ENCODE peak calls at places on chromosomes 11 and 22, in seven cellular contexts. One of them, this sample, is unnamed.

GRCh38 chr11:9180784-9181183 is 84.4 kb downstream of the DENND5A start:
- DNase-seq in CD8-positive, alpha-beta T cell: no peak
- DNase-seq in B cell: no peak
- DNase-seq in WERI-Rb-1: no peak
- DNase-seq in GM10248: no peak
- DNase-seq in kidney: no peak
- DNase-seq in lower lobe of right lung: no peak
- DNase-seq in this sample: peak

GRCh38 chr11:118607401-118608267 is at the start of gene PHLDB1:
- DNase-seq in CD8-positive, alpha-beta T cell: peak
- DNase-seq in B cell: peak
- DNase-seq in WERI-Rb-1: peak
- DNase-seq in GM10248: peak
- DNase-seq in kidney: peak
- DNase-seq in lower lobe of right lung: peak
- DNase-seq in this sample: peak

GRCh38 chr11:82718307-82718706 is 15.4 kb downstream of the FAM181B start:
- DNase-seq in CD8-positive, alpha-beta T cell: peak
- DNase-seq in B cell: no peak
- DNase-seq in WERI-Rb-1: no peak
- DNase-seq in GM10248: peak
- DNase-seq in kidney: no peak
- DNase-seq in lower lobe of right lung: no peak
- DNase-seq in this sample: peak

GRCh38 chr11:492416-493226 is 14.4 kb downstream of the RNH1 start:
- DNase-seq in CD8-positive, alpha-beta T cell: no peak
- DNase-seq in B cell: peak
- DNase-seq in WERI-Rb-1: peak
- DNase-seq in GM10248: no peak
- DNase-seq in kidney: peak
- DNase-seq in lower lobe of right lung: no peak
- DNase-seq in this sample: no peak

GRCh38 chr11:113189909-113190667 is 124.3 kb upstream of the TTC12 start:
- DNase-seq in CD8-positive, alpha-beta T cell: no peak
- DNase-seq in B cell: no peak
- DNase-seq in WERI-Rb-1: no peak
- DNase-seq in GM10248: no peak
- DNase-seq in kidney: no peak
- DNase-seq in lower lobe of right lung: no peak
- DNase-seq in this sample: peak

GRCh38 chr22:33867118-33867863 is 53.0 kb downstream of the LARGE1 start:
- DNase-seq in CD8-positive, alpha-beta T cell: no peak
- DNase-seq in B cell: no peak
- DNase-seq in WERI-Rb-1: no peak
- DNase-seq in GM10248: no peak
- DNase-seq in kidney: no peak
- DNase-seq in lower lobe of right lung: no peak
- DNase-seq in this sample: peak

GRCh38 chr11:92149996-92150395 is 74.6 kb upstream of the FAT3 start:
- DNase-seq in CD8-positive, alpha-beta T cell: no peak
- DNase-seq in B cell: no peak
- DNase-seq in WERI-Rb-1: no peak
- DNase-seq in GM10248: no peak
- DNase-seq in kidney: no peak
- DNase-seq in lower lobe of right lung: no peak
- DNase-seq in this sample: peak

GRCh38 chr11:9825315-9825714 is 161.4 kb downstream of the SWAP70 start:
- DNase-seq in CD8-positive, alpha-beta T cell: no peak
- DNase-seq in B cell: no peak
- DNase-seq in WERI-Rb-1: no peak
- DNase-seq in GM10248: no peak
- DNase-seq in kidney: no peak
- DNase-seq in lower lobe of right lung: no peak
- DNase-seq in this sample: peak

GRCh38 chr11:116638463-116638862 is 134.3 kb downstream of the BUD13 start:
- DNase-seq in CD8-positive, alpha-beta T cell: no peak
- DNase-seq in B cell: no peak
- DNase-seq in WERI-Rb-1: no peak
- DNase-seq in GM10248: no peak
- DNase-seq in kidney: no peak
- DNase-seq in lower lobe of right lung: no peak
- DNase-seq in this sample: no peak

GRCh38 chr11:3983101-3983500 is 111.5 kb upstream of the RRM1 start:
- DNase-seq in CD8-positive, alpha-beta T cell: no peak
- DNase-seq in B cell: no peak
- DNase-seq in WERI-Rb-1: no peak
- DNase-seq in GM10248: no peak
- DNase-seq in kidney: no peak
- DNase-seq in lower lobe of right lung: no peak
- DNase-seq in this sample: no peak

GRCh38 chr11:540583-541432 is 3.5 kb downstream of the LRRC56 start:
- DNase-seq in CD8-positive, alpha-beta T cell: no peak
- DNase-seq in B cell: no peak
- DNase-seq in WERI-Rb-1: no peak
- DNase-seq in GM10248: no peak
- DNase-seq in kidney: peak
- DNase-seq in lower lobe of right lung: peak
- DNase-seq in this sample: no peak

GRCh38 chr11:120290945-120291344 is 34.2 kb upstream of the TLCD5 start:
- DNase-seq in CD8-positive, alpha-beta T cell: no peak
- DNase-seq in B cell: no peak
- DNase-seq in WERI-Rb-1: no peak
- DNase-seq in GM10248: no peak
- DNase-seq in kidney: no peak
- DNase-seq in lower lobe of right lung: no peak
- DNase-seq in this sample: no peak

GRCh38 chr11:110524227-110524626 is 94.5 kb downstream of the FDX1 start:
- DNase-seq in CD8-positive, alpha-beta T cell: no peak
- DNase-seq in B cell: no peak
- DNase-seq in WERI-Rb-1: no peak
- DNase-seq in GM10248: no peak
- DNase-seq in kidney: no peak
- DNase-seq in lower lobe of right lung: no peak
- DNase-seq in this sample: peak

GRCh38 chr11:117479372-117479771 is 151.7 kb downstream of the CEP164 start:
- DNase-seq in CD8-positive, alpha-beta T cell: no peak
- DNase-seq in B cell: no peak
- DNase-seq in WERI-Rb-1: no peak
- DNase-seq in GM10248: peak
- DNase-seq in kidney: no peak
- DNase-seq in lower lobe of right lung: no peak
- DNase-seq in this sample: no peak

GRCh38 chr11:106950067-106950491 is 68.2 kb downstream of the GUCY1A2 start:
- DNase-seq in CD8-positive, alpha-beta T cell: no peak
- DNase-seq in B cell: no peak
- DNase-seq in WERI-Rb-1: no peak
- DNase-seq in GM10248: no peak
- DNase-seq in kidney: no peak
- DNase-seq in lower lobe of right lung: no peak
- DNase-seq in this sample: no peak

GRCh38 chr11:118910309-118911112 is 15.2 kb downstream of the BCL9L start:
- DNase-seq in CD8-positive, alpha-beta T cell: peak
- DNase-seq in B cell: no peak
- DNase-seq in WERI-Rb-1: no peak
- DNase-seq in GM10248: no peak
- DNase-seq in kidney: peak
- DNase-seq in lower lobe of right lung: peak
- DNase-seq in this sample: peak

GRCh38 chr11:134478176-134478575 is 66.1 kb upstream of the B3GAT1 start:
- DNase-seq in CD8-positive, alpha-beta T cell: no peak
- DNase-seq in B cell: no peak
- DNase-seq in WERI-Rb-1: no peak
- DNase-seq in GM10248: no peak
- DNase-seq in kidney: no peak
- DNase-seq in lower lobe of right lung: no peak
- DNase-seq in this sample: no peak

GRCh38 chr11:134480129-134480652 is 68.1 kb upstream of the B3GAT1 start:
- DNase-seq in CD8-positive, alpha-beta T cell: no peak
- DNase-seq in B cell: no peak
- DNase-seq in WERI-Rb-1: peak
- DNase-seq in GM10248: no peak
- DNase-seq in kidney: no peak
- DNase-seq in lower lobe of right lung: no peak
- DNase-seq in this sample: no peak

GRCh38 chr11:134481135-134481534 is 69.1 kb upstream of the B3GAT1 start:
- DNase-seq in CD8-positive, alpha-beta T cell: no peak
- DNase-seq in B cell: no peak
- DNase-seq in WERI-Rb-1: no peak
- DNase-seq in GM10248: no peak
- DNase-seq in kidney: no peak
- DNase-seq in lower lobe of right lung: no peak
- DNase-seq in this sample: no peak

GRCh38 chr11:134478611-134479010 is 66.6 kb upstream of the B3GAT1 start:
- DNase-seq in CD8-positive, alpha-beta T cell: no peak
- DNase-seq in B cell: no peak
- DNase-seq in WERI-Rb-1: no peak
- DNase-seq in GM10248: no peak
- DNase-seq in kidney: no peak
- DNase-seq in lower lobe of right lung: no peak
- DNase-seq in this sample: no peak

DNA sequence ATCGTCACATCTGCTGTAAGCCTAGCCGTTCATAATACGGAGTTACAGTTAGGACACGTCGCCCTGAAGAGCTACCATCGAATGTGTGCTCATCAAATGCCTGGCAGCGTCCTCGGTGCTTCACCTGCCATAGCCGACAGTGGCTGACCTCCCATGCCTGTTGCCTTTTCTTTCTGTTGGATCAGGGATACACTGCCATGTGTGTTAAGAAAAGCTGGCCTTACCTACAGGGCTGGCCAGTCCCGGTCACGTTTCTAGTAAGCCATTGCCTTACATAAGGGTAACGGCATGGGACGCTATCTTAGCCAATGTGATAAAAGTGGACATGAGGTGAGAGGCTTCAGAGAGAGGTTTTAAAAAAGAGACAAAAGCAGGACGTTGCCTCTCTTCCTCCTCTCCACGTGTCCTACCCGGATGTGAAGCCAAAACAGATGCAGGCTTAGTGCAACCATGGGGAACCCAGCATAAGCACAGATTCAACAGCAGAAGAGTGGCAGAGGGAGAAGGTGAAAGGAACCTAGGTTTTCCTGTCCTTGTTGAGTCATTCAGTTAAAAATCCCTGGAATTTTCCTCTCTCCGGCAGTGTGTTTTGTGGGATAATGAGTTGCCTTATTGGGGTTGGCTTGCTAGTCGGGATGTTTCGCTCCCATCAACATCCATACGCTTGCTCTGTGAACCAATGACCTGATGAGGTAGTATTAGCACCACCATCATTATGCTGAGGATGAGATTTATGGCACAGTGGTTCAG is 67.3 kb upstream of the B3GAT1 start:
- DNase-seq in CD8-positive, alpha-beta T cell: no peak
- DNase-seq in B cell: no peak
- DNase-seq in WERI-Rb-1: no peak
- DNase-seq in GM10248: no peak
- DNase-seq in kidney: no peak
- DNase-seq in lower lobe of right lung: no peak
- DNase-seq in this sample: no peak
- TF ChIP-seq CTCF in CD8-positive, alpha-beta T cell: no peak
- TF ChIP-seq CTCF in B cell: no peak
- TF ChIP-seq CTCF in WERI-Rb-1: no peak
- TF ChIP-seq CTCF in GM10248: no peak
- TF ChIP-seq CTCF in kidney: no peak
- TF ChIP-seq CTCF in lower lobe of right lung: no peak
- TF ChIP-seq CTCF in this sample: no peak

DNA sequence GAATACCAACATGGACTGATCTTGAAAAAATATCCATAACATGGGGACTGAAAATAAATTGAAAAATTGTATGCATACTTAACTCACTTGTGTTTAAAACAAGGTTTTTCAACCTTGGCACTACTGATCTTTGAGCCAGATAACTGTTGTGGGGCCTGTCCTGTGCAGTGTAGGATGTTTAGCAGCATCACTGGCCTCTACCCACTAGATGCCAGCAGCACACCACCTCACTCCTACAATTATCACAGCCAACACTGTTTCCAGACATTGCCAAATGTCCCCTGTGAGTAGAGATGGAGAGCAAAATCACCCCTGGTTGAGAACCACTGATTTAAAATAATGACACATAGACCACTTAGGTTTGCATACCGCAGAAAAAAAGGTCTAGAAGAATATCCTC is 45.0 kb upstream of the SLC1A2 start:
- DNase-seq in CD8-positive, alpha-beta T cell: no peak
- DNase-seq in B cell: no peak
- DNase-seq in WERI-Rb-1: no peak
- DNase-seq in GM10248: no peak
- DNase-seq in kidney: no peak
- DNase-seq in lower lobe of right lung: no peak
- DNase-seq in this sample: no peak
- TF ChIP-seq CTCF in CD8-positive, alpha-beta T cell: no peak
- TF ChIP-seq CTCF in B cell: no peak
- TF ChIP-seq CTCF in WERI-Rb-1: peak
- TF ChIP-seq CTCF in GM10248: no peak
- TF ChIP-seq CTCF in kidney: no peak
- TF ChIP-seq CTCF in lower lobe of right lung: no peak
- TF ChIP-seq CTCF in this sample: peak

DNA sequence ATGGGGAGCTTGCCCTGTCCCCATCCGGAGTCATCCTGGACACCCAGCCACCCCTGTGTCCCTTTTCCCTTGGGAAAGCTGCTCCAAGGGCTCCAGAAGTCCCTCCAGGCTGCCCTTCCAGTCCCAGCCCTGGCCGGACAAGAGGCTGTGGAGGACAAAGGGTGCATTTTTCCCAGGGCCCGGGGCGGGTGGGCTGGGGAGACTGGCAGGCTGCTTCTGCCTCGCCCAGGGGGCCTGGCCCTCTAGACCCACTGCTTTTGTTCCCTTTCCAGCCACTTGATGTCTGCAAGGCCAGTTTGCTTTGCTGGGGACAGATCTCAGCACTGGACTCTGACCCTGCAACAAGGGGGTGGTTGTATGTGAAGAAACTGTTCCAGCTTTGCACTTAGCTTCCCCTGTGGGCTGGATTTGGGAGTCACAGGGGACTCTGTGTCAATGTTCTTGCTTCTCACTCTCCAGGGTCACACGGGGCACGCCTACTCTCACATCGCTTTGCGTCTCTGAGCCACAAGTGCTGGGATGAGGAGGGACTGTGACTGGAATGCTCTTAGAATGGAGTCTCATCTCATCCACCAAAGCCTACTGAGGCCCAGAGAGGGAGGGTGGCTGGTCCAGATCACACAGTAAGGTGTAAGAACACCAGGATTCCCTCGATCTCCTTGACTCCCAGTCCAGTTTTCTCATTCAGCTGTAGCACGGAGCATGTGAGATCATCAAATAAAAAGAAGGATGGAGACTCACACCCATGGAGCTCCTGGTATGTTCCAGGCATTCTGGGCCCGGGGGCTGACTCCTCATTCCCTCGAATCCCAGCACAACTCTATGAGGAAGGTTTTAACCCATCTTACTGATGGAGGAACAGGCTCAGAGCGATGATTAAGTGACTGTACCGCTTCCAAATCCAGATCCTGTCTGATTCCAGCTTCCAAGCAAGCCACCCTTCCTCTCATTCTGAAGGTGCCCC is 59.9 kb downstream of the FBXO7 start:
- DNase-seq in CD8-positive, alpha-beta T cell: no peak
- DNase-seq in B cell: no peak
- DNase-seq in WERI-Rb-1: no peak
- DNase-seq in GM10248: no peak
- DNase-seq in kidney: peak
- DNase-seq in lower lobe of right lung: no peak
- DNase-seq in this sample: no peak
- TF ChIP-seq CTCF in CD8-positive, alpha-beta T cell: no peak
- TF ChIP-seq CTCF in B cell: no peak
- TF ChIP-seq CTCF in WERI-Rb-1: no peak
- TF ChIP-seq CTCF in GM10248: no peak
- TF ChIP-seq CTCF in kidney: no peak
- TF ChIP-seq CTCF in lower lobe of right lung: no peak
- TF ChIP-seq CTCF in this sample: no peak

GRCh38 chr11:64313491-64314145 is 3.7 kb downstream of the TRMT112 start:
- DNase-seq in CD8-positive, alpha-beta T cell: no peak
- DNase-seq in B cell: no peak
- DNase-seq in WERI-Rb-1: no peak
- DNase-seq in GM10248: no peak
- DNase-seq in kidney: peak
- DNase-seq in lower lobe of right lung: no peak
- DNase-seq in this sample: peak
- TF ChIP-seq CTCF in CD8-positive, alpha-beta T cell: no peak
- TF ChIP-seq CTCF in B cell: no peak
- TF ChIP-seq CTCF in WERI-Rb-1: no peak
- TF ChIP-seq CTCF in GM10248: no peak
- TF ChIP-seq CTCF in kidney: no peak
- TF ChIP-seq CTCF in lower lobe of right lung: no peak
- TF ChIP-seq CTCF in this sample: no peak

This sample was measured in cardiac fibroblast.